ENCODE peak calls at places on chromosomes 5 and 9, in nine cellular contexts. T, F, D, Y, R, U, I, A and Z are unnamed samples.

GRCh38 chr5:174151579-174152181 is 106.2 kb downstream of the NSG2 start:
- DNase-seq in T (peak; percentile 21), F (no peak), D (no peak), Y (no peak), R (no peak), U (no peak), I (peak; percentile 19), A (no peak), Z (no peak)

GRCh38 chr5:68682400-68683152 is 411.2 kb upstream of the SLC30A5 start:
- DNase-seq in T (no peak), F (no peak), D (peak; percentile 23), Y (peak; percentile 14), R (no peak), U (no peak), I (no peak), A (no peak), Z (no peak)

GRCh38 chr9:83355024-83355444 is 183.2 kb downstream of the FRMD3 start:
- DNase-seq in T (no peak), F (no peak), D (peak; percentile 17), Y (no peak), R (no peak), U (peak; percentile 15), I (no peak), A (peak; percentile 68), Z (no peak)

GRCh38 chr9:128588581-128589233 is 36.3 kb downstream of the SPTAN1 start:
- DNase-seq in T (no peak), F (no peak), D (no peak), Y (no peak), R (no peak), U (no peak), I (no peak), A (no peak), Z (no peak)

GRCh38 chr5:142320851-142321560 is 3.8 kb downstream of the SPRY4 start:
- DNase-seq in T (no peak), F (no peak), D (no peak), Y (no peak), R (no peak), U (peak; percentile 40), I (no peak), A (peak; percentile 51), Z (no peak)

GRCh38 chr5:180644129-180644824 is 5.1 kb downstream of the FLT4 start:
- DNase-seq in T (no peak), F (no peak), D (no peak), Y (no peak), R (no peak), U (no peak), I (no peak), A (no peak), Z (no peak)

GRCh38 chr5:1037123-1037670 is 28.6 kb downstream of the NKD2 start:
- DNase-seq in T (no peak), F (no peak), D (no peak), Y (no peak), R (no peak), U (no peak), I (no peak), A (no peak), Z (no peak)

GRCh38 chr9:114280636-114281315 is 42.1 kb upstream of the ORM1 start:
- DNase-seq in T (no peak), F (no peak), D (no peak), Y (peak; percentile 2), R (no peak), U (no peak), I (no peak), A (peak; percentile 35), Z (no peak)

GRCh38 chr9:123339666-123340414 is 16.2 kb upstream of the CRB2 start:
- DNase-seq in T (no peak), F (peak; percentile 88), D (no peak), Y (no peak), R (peak; percentile 34), U (peak; percentile 40), I (no peak), A (no peak), Z (no peak)

GRCh38 chr5:39177629-39177959 is 41.8 kb downstream of the FYB1 start:
- DNase-seq in T (no peak), F (no peak), D (no peak), Y (no peak), R (no peak), U (no peak), I (no peak), A (no peak), Z (no peak)

GRCh38 chr9:129336130-129336528 is 158.1 kb upstream of the IER5L start:
- DNase-seq in T (no peak), F (no peak), D (no peak), Y (no peak), R (no peak), U (peak; percentile 89), I (no peak), A (peak; percentile 88), Z (no peak)

GRCh38 chr5:174217527-174217926 is 172.0 kb downstream of the NSG2 start:
- DNase-seq in T (no peak), F (no peak), D (no peak), Y (no peak), R (no peak), U (no peak), I (no peak), A (no peak), Z (no peak)

GRCh38 chr9:77882294-77882693 is 149.3 kb downstream of the GNAQ start:
- DNase-seq in T (no peak), F (no peak), D (no peak), Y (no peak), R (no peak), U (no peak), I (no peak), A (no peak), Z (no peak)

DNA sequence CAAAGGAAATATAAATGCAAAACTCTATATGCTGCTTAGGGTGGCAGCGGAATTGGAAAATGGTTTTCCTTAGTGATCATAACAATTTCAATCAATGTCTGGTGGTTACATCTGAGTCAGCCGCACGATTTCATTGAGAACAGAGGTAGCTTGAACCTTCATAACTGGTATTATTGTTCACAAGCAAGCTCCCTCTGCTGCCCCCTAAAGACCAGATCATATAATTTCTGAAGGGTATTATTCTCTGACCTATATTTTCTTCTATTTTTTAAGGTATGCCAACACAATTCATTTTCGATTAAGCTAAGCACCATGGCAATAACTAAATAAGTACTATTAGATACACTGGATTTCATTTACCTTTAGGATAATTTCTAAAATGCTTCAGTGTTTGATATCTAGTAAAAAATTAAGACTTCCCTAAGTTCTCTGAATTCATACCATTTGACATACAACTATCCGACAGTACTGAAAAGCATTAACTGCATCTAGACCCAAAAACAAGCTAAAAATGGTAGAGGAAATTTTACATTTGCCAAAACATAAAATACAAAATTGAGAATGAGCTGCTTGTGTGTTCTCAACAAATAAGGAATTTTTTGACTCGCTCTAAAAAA is 181.1 kb upstream of the SPEF2 start:
- DNase-seq in T (no peak), F (peak; percentile 37), D (peak; percentile 70), Y (peak; percentile 42), R (no peak), U (peak; percentile 10), I (no peak), A (peak; percentile 42), Z (peak; percentile 11)
- TF ChIP-seq CTCF in T (peak; percentile 60), F (peak; percentile 84), D (peak; percentile 50), Y (peak; percentile 69), R (no peak), U (peak; percentile 62), I (peak; percentile 72), A (peak; percentile 63), Z (peak; percentile 38)

DNA sequence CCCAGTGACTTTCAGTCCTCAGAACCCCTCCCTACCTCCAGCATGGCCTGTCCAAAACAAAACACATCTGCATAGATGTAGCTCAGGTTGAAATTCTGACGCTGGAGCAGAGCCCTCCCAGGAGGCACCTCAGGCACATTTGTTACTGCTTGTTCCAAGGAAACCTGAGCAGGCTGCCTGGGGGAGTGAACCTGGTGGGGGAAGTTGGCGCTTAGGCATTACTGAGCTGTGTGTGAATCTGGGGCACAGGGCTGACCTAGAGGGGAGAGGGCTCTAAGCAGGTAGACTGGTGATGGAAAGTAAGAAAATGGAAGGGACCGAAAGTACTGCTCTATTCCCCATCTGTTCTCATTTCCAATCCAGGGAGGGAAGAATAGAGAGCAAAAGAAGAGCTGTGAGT is 88.9 kb upstream of the RUSC2 start:
- DNase-seq in T (no peak), F (no peak), D (no peak), Y (no peak), R (no peak), U (no peak), I (no peak), A (no peak), Z (no peak)
- TF ChIP-seq CTCF in T (no peak), F (no peak), D (no peak), Y (no peak), R (no peak), U (no peak), I (no peak), A (no peak), Z (no peak)

DNA sequence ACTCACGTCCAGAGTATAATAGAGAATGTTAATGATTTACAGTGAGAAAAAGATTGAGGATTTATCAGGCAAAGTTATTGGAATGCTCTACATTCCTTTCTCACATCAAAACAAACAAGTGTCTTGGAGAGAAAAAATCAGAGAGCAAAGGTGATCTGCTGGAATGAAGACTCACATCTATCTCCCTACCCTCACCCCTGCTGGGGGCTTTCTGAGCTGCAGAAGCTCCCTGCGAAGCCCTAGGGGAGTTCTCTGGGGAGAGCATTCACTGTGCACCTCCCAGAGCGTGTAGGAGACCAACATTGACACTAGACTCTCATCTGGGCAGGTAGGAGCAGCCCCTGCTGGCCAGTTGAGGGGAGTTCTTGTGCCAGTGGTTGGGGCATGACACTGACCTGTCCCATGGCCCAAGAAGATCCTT is 76.6 kb upstream of the ADAMTS16 start:
- DNase-seq in T (no peak), F (no peak), D (no peak), Y (no peak), R (no peak), U (no peak), I (no peak), A (no peak), Z (no peak)
- TF ChIP-seq CTCF in T (no peak), F (no peak), D (peak; percentile 8), Y (no peak), R (no peak), U (no peak), I (peak; percentile 24), A (no peak), Z (peak; percentile 27)

GRCh38 chr9:36798350-36799065 is 225.8 kb downstream of the MELK start:
- DNase-seq in T (peak; percentile 10), F (no peak), D (no peak), Y (no peak), R (no peak), U (no peak), I (no peak), A (no peak), Z (no peak)
- TF ChIP-seq CTCF in T (no peak), F (no peak), D (no peak), Y (no peak), R (no peak), U (no peak), I (no peak), A (no peak), Z (no peak)

DNA sequence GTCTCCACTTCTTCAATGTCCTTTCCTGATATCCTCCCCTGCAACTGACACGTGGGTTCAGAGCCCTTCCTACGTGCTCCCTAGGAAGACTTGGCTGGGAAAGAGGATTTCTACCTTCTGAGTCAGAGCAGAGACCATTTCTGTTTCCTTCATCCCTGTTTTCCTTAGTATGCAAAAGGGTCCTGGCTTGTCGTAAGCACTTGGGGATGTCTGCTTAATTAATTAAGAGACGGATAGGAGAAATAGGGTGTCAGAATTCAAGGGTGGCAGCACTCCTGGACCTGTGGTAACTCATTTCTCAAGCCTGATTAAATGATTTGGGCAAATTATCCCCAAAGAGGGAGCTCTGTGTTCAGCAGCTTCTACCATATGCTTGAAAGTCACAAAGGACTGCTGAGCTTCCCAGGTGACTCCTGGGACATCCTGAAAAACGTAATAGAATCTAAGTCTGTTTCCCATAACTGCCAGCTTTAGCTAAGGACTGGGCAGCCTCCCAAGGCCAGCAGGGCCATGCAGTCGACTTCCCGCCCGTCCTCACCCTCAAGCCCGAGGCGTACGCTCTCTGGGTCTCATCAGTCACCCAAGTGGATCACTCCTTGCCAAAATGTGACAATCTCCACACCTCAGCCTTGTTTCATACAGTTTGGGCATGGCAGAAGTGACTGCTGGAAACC is 20.5 kb downstream of the ABCA1 start:
- DNase-seq in T (peak; percentile 74), F (no peak), D (no peak), Y (no peak), R (no peak), U (peak; percentile 94), I (no peak), A (peak; percentile 91), Z (no peak)
- TF ChIP-seq CTCF in T (no peak), F (no peak), D (no peak), Y (no peak), R (no peak), U (no peak), I (no peak), A (no peak), Z (no peak)